ENCODE peak calls at places on chromosomes 6 and 20, in six cellular contexts. D, L, O, N, Y and J are unnamed samples.

GRCh38 chr6:5059036-5059896 is 25.9 kb upstream of the PPP1R3G start:
- DNase-seq in D (no peak), N (no peak), Y (no peak), O (no peak), L (no peak), J (no peak)

GRCh38 chr20:37385659-37386504 is 39.9 kb downstream of the SRC start:
- DNase-seq in N (no peak), O (no peak), Y (no peak), D (no peak), L (no peak), J (no peak)

GRCh38 chr6:135182120-135182992 is 1.2 kb downstream of the MYB start:
- DNase-seq in L (no peak), N (peak; percentile 21), Y (no peak), D (no peak), O (no peak), J (peak; percentile 10)

GRCh38 chr6:138109042-138109997 is 2.1 kb upstream of the PERP start:
- DNase-seq in O (peak; percentile 63), D (peak; percentile 83), N (peak; percentile 80), L (no peak), Y (peak; percentile 78), J (peak; percentile 73)

GRCh38 chr6:35718911-35719381 is 17.9 kb upstream of the ARMC12 start:
- DNase-seq in O (no peak), N (no peak), Y (no peak), D (no peak), L (no peak), J (no peak)

GRCh38 chr6:116500969-116501433 is 10.4 kb upstream of the CALHM5 start:
- DNase-seq in O (no peak), N (no peak), D (peak; percentile 21), Y (peak; percentile 57), L (no peak), J (peak; percentile 65)

GRCh38 chr6:27096834-27097511 is 150.5 kb upstream of the PRSS16 start:
- DNase-seq in Y (peak; percentile 67), D (peak; percentile 90), L (no peak), O (peak; percentile 9), N (peak; percentile 67), J (peak; percentile 75)

GRCh38 chr20:63589261-63590217 is 15.5 kb upstream of the HELZ2 start:
- DNase-seq in Y (no peak), O (no peak), N (no peak), D (no peak), L (no peak), J (no peak)

GRCh38 chr6:111027219-111027618 is 45.4 kb downstream of the RPF2 start:
- DNase-seq in N (no peak), O (no peak), D (no peak), L (no peak), Y (peak; percentile 9), J (no peak)

GRCh38 chr6:106177786-106178185 is 91.7 kb downstream of the PRDM1 start:
- DNase-seq in D (no peak), Y (no peak), N (no peak), L (no peak), O (no peak), J (no peak)

GRCh38 chr20:17334866-17335412 is 108.1 kb downstream of the PCSK2 start:
- DNase-seq in N (no peak), D (no peak), Y (no peak), O (no peak), L (no peak), J (no peak)

GRCh38 chr20:42361402-42361801 is 743.2 kb upstream of the CHD6 start:
- DNase-seq in L (no peak), O (no peak), Y (no peak), D (no peak), N (no peak), J (no peak)

GRCh38 chr6:138521800-138522199 is 22.5 kb upstream of the NHSL1 start:
- DNase-seq in D (no peak), Y (no peak), O (no peak), L (no peak), N (no peak), J (no peak)

GRCh38 chr6:134373282-134373922 is 55.5 kb upstream of the SGK1 start:
- DNase-seq in O (peak; percentile 53), D (peak; percentile 80), Y (peak; percentile 78), N (peak; percentile 82), L (no peak), J (peak; percentile 4)

GRCh38 chr6:79536615-79536968 is 638 bp downstream of the LCA5 start:
- DNase-seq in L (no peak), D (peak; percentile 44), O (no peak), Y (peak; percentile 35), N (peak; percentile 52), J (peak; percentile 30)

DNA sequence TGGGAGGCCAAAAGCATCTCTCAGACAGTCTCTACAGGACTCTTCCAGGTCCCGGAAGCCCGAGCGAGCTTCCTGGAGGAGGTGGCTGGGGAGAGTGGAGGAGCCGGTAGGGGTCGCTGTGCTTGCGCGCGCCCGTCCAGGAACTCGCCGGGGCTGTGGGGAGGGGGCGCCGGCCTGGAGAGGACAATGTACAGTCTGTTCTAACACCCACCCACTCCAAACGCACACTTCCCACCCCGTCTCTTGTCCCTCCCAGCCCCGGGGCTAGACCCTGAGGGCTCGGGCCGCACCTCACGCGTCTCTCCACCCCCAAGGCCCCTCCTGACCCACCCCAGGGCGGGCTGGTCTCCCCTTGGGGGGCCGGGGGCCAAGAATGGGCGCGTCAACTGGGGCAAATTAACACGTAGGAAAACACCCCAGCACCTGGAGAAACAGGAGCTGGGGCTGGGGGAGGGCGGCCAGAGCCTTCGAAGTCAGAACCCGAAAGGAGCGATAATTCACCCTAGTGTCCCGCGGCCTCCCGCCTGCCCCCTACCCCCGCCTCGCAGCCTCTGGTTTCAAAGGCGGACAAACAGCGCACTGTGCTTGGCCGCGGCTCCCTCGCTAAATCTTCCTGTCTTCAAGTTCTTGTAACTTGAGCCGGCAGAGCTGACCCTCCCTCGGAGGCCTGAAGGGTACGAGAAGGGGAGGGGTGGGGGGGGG is 103.2 kb upstream of the FOXP4 start:
- DNase-seq in Y (no peak), N (peak; percentile 61), D (no peak), O (no peak), L (peak; percentile 89), J (peak; percentile 61)
- TF ChIP-seq CTCF in Y (peak; percentile 28), N (peak; percentile 34), D (peak; percentile 79), O (peak; percentile 62), L (peak; percentile 98), J (peak; percentile 82)

GRCh38 chr6:144062757-144063156 is 32.6 kb downstream of the SF3B5 start:
- DNase-seq in O (no peak), N (no peak), L (no peak), Y (no peak), D (no peak), J (no peak)

GRCh38 chr6:144064831-144065668 is 30.3 kb downstream of the SF3B5 start:
- DNase-seq in Y (no peak), O (no peak), D (no peak), L (no peak), N (no peak), J (no peak)

GRCh38 chr6:144063246-144063743 is 32.1 kb downstream of the SF3B5 start:
- DNase-seq in L (no peak), Y (no peak), D (no peak), O (no peak), N (no peak), J (no peak)

GRCh38 chr6:144064402-144064830 is 31.0 kb downstream of the SF3B5 start:
- DNase-seq in L (no peak), D (no peak), N (no peak), O (no peak), Y (no peak), J (peak; percentile 7)

GRCh38 chr6:144063744-144064401 is 31.5 kb downstream of the SF3B5 start:
- DNase-seq in N (peak; percentile 7), O (no peak), D (peak; percentile 7), Y (peak; percentile 42), L (peak; percentile 79), J (peak; percentile 84)
- TF ChIP-seq CTCF in N (no peak), O (peak; percentile 21), D (peak; percentile 9), Y (no peak), L (peak; percentile 44), J (no peak)

GRCh38 chr6:82076855-82077254 is 170.7 kb downstream of the IBTK start:
- DNase-seq in D (no peak), L (no peak), O (no peak), Y (no peak), N (peak; percentile 23), J (no peak)
- TF ChIP-seq CTCF in D (no peak), L (no peak), O (no peak), Y (no peak), N (no peak), J (no peak)

GRCh38 chr20:6185268-6185667 is 62.4 kb upstream of the FERMT1 start:
- DNase-seq in O (no peak), Y (no peak), N (no peak), L (no peak), D (no peak), J (no peak)
- TF ChIP-seq CTCF in O (peak; percentile 23), Y (no peak), N (no peak), L (peak; percentile 20), D (peak; percentile 20), J (no peak)